ENCODE peak calls at places on chromosomes 13 and 19, in six cellular contexts. One of them, this sample, is unnamed.

GRCh38 chr19:58385313-58386165 is 1.5 kb upstream of the RPS5 start:
- DNase-seq in fibroblast of the aortic adventitia: no peak
- DNase-seq in left ventricle myocardium inferior: no peak
- DNase-seq in mesothelial cell of epicardium: no peak
- DNase-seq in heart left ventricle: no peak
- DNase-seq in GM06990: peak
- DNase-seq in this sample: no peak

GRCh38 chr19:9962623-9963290 is 26.4 kb upstream of the OLFM2 start:
- DNase-seq in fibroblast of the aortic adventitia: no peak
- DNase-seq in left ventricle myocardium inferior: no peak
- DNase-seq in mesothelial cell of epicardium: no peak
- DNase-seq in heart left ventricle: no peak
- DNase-seq in GM06990: no peak
- DNase-seq in this sample: no peak

GRCh38 chr19:33795370-33796163 is 1.1 kb upstream of the KCTD15 start:
- DNase-seq in fibroblast of the aortic adventitia: peak
- DNase-seq in left ventricle myocardium inferior: peak
- DNase-seq in mesothelial cell of epicardium: peak
- DNase-seq in heart left ventricle: peak
- DNase-seq in GM06990: no peak
- DNase-seq in this sample: peak

GRCh38 chr19:58350871-58351557 is 2.3 kb downstream of the A1BG start:
- DNase-seq in fibroblast of the aortic adventitia: no peak
- DNase-seq in left ventricle myocardium inferior: no peak
- DNase-seq in mesothelial cell of epicardium: no peak
- DNase-seq in heart left ventricle: no peak
- DNase-seq in GM06990: no peak
- DNase-seq in this sample: no peak

GRCh38 chr13:36865265-36865664 is 46.2 kb downstream of the RFXAP start:
- DNase-seq in fibroblast of the aortic adventitia: no peak
- DNase-seq in left ventricle myocardium inferior: no peak
- DNase-seq in mesothelial cell of epicardium: no peak
- DNase-seq in heart left ventricle: no peak
- DNase-seq in GM06990: no peak
- DNase-seq in this sample: no peak

GRCh38 chr19:661427-662196 is 1.4 kb downstream of the RNF126 start:
- DNase-seq in fibroblast of the aortic adventitia: peak
- DNase-seq in left ventricle myocardium inferior: no peak
- DNase-seq in mesothelial cell of epicardium: no peak
- DNase-seq in heart left ventricle: no peak
- DNase-seq in GM06990: no peak
- DNase-seq in this sample: peak

GRCh38 chr13:60163525-60164471 is at the start of gene DIAPH3:
- DNase-seq in fibroblast of the aortic adventitia: peak
- DNase-seq in left ventricle myocardium inferior: peak
- DNase-seq in mesothelial cell of epicardium: peak
- DNase-seq in heart left ventricle: peak
- DNase-seq in GM06990: peak
- DNase-seq in this sample: peak

GRCh38 chr13:42174344-42175162 is 97.4 kb upstream of the AKAP11 start:
- DNase-seq in fibroblast of the aortic adventitia: peak
- DNase-seq in left ventricle myocardium inferior: no peak
- DNase-seq in mesothelial cell of epicardium: no peak
- DNase-seq in heart left ventricle: no peak
- DNase-seq in GM06990: no peak
- DNase-seq in this sample: no peak

GRCh38 chr19:43798546-43799409 is 3.5 kb downstream of the LYPD5 start:
- DNase-seq in fibroblast of the aortic adventitia: no peak
- DNase-seq in left ventricle myocardium inferior: no peak
- DNase-seq in mesothelial cell of epicardium: peak
- DNase-seq in heart left ventricle: no peak
- DNase-seq in GM06990: peak
- DNase-seq in this sample: peak

GRCh38 chr19:11673608-11674041 is 65.1 kb downstream of the ZNF823 start:
- DNase-seq in fibroblast of the aortic adventitia: peak
- DNase-seq in left ventricle myocardium inferior: peak
- DNase-seq in mesothelial cell of epicardium: peak
- DNase-seq in heart left ventricle: peak
- DNase-seq in GM06990: peak
- DNase-seq in this sample: peak

GRCh38 chr13:108227651-108228272 is 9.6 kb downstream of the ABHD13 start:
- DNase-seq in fibroblast of the aortic adventitia: peak
- DNase-seq in left ventricle myocardium inferior: no peak
- DNase-seq in mesothelial cell of epicardium: no peak
- DNase-seq in heart left ventricle: no peak
- DNase-seq in GM06990: no peak
- DNase-seq in this sample: no peak

GRCh38 chr13:21837841-21838551 is 167.1 kb downstream of the FGF9 start:
- DNase-seq in fibroblast of the aortic adventitia: peak
- DNase-seq in left ventricle myocardium inferior: no peak
- DNase-seq in mesothelial cell of epicardium: no peak
- DNase-seq in heart left ventricle: no peak
- DNase-seq in GM06990: no peak
- DNase-seq in this sample: no peak

GRCh38 chr13:51220706-51221105 is 1.5 kb upstream of the FAM124A start:
- DNase-seq in fibroblast of the aortic adventitia: no peak
- DNase-seq in left ventricle myocardium inferior: no peak
- DNase-seq in mesothelial cell of epicardium: no peak
- DNase-seq in heart left ventricle: no peak
- DNase-seq in GM06990: no peak
- DNase-seq in this sample: no peak

GRCh38 chr19:44003461-44004134 is 841 bp downstream of the ZNF230 start:
- DNase-seq in fibroblast of the aortic adventitia: peak
- DNase-seq in left ventricle myocardium inferior: no peak
- DNase-seq in mesothelial cell of epicardium: no peak
- DNase-seq in heart left ventricle: no peak
- DNase-seq in GM06990: peak
- DNase-seq in this sample: peak

GRCh38 chr13:97944396-97945029 is 9.0 kb upstream of the IPO5 start:
- DNase-seq in fibroblast of the aortic adventitia: peak
- DNase-seq in left ventricle myocardium inferior: no peak
- DNase-seq in mesothelial cell of epicardium: no peak
- DNase-seq in heart left ventricle: no peak
- DNase-seq in GM06990: no peak
- DNase-seq in this sample: no peak

GRCh38 chr13:43376596-43376995 is 353.2 kb downstream of the DNAJC15 start:
- DNase-seq in fibroblast of the aortic adventitia: no peak
- DNase-seq in left ventricle myocardium inferior: no peak
- DNase-seq in mesothelial cell of epicardium: no peak
- DNase-seq in heart left ventricle: no peak
- DNase-seq in GM06990: no peak
- DNase-seq in this sample: no peak

GRCh38 chr19:11574689-11575088 is 2.8 kb downstream of the ACP5 start:
- DNase-seq in fibroblast of the aortic adventitia: no peak
- DNase-seq in left ventricle myocardium inferior: no peak
- DNase-seq in mesothelial cell of epicardium: no peak
- DNase-seq in heart left ventricle: no peak
- DNase-seq in GM06990: no peak
- DNase-seq in this sample: peak

GRCh38 chr13:32905063-32905863 is 111.0 kb upstream of the KL start:
- DNase-seq in fibroblast of the aortic adventitia: no peak
- DNase-seq in left ventricle myocardium inferior: no peak
- DNase-seq in mesothelial cell of epicardium: no peak
- DNase-seq in heart left ventricle: no peak
- DNase-seq in GM06990: peak
- DNase-seq in this sample: peak

GRCh38 chr19:36113895-36114762 is 546 bp downstream of the POLR2I start:
- DNase-seq in fibroblast of the aortic adventitia: peak
- DNase-seq in left ventricle myocardium inferior: no peak
- DNase-seq in mesothelial cell of epicardium: no peak
- DNase-seq in heart left ventricle: no peak
- DNase-seq in GM06990: no peak
- DNase-seq in this sample: peak

GRCh38 chr19:1452802-1453524 is 3.0 kb downstream of the APC2 start:
- DNase-seq in fibroblast of the aortic adventitia: no peak
- DNase-seq in left ventricle myocardium inferior: no peak
- DNase-seq in mesothelial cell of epicardium: no peak
- DNase-seq in heart left ventricle: no peak
- DNase-seq in GM06990: no peak
- DNase-seq in this sample: no peak

GRCh38 chr19:41249707-41250423 is 14.3 kb upstream of the HNRNPUL1 start:
- DNase-seq in fibroblast of the aortic adventitia: no peak
- DNase-seq in left ventricle myocardium inferior: no peak
- DNase-seq in mesothelial cell of epicardium: no peak
- DNase-seq in heart left ventricle: no peak
- DNase-seq in GM06990: no peak
- DNase-seq in this sample: no peak

GRCh38 chr13:113946409-113947181 is 27.3 kb downstream of the C13orf46 start:
- DNase-seq in fibroblast of the aortic adventitia: no peak
- DNase-seq in left ventricle myocardium inferior: no peak
- DNase-seq in mesothelial cell of epicardium: no peak
- DNase-seq in heart left ventricle: no peak
- DNase-seq in GM06990: no peak
- DNase-seq in this sample: no peak

GRCh38 chr13:93183302-93183701 is 43.3 kb upstream of the GPC6 start:
- DNase-seq in fibroblast of the aortic adventitia: no peak
- DNase-seq in left ventricle myocardium inferior: no peak
- DNase-seq in mesothelial cell of epicardium: no peak
- DNase-seq in heart left ventricle: no peak
- DNase-seq in GM06990: no peak
- DNase-seq in this sample: no peak
- TF ChIP-seq CTCF in fibroblast of the aortic adventitia: no peak
- TF ChIP-seq CTCF in left ventricle myocardium inferior: no peak
- TF ChIP-seq CTCF in mesothelial cell of epicardium: no peak
- TF ChIP-seq CTCF in heart left ventricle: no peak
- TF ChIP-seq CTCF in GM06990: no peak
- TF ChIP-seq CTCF in this sample: no peak

DNA sequence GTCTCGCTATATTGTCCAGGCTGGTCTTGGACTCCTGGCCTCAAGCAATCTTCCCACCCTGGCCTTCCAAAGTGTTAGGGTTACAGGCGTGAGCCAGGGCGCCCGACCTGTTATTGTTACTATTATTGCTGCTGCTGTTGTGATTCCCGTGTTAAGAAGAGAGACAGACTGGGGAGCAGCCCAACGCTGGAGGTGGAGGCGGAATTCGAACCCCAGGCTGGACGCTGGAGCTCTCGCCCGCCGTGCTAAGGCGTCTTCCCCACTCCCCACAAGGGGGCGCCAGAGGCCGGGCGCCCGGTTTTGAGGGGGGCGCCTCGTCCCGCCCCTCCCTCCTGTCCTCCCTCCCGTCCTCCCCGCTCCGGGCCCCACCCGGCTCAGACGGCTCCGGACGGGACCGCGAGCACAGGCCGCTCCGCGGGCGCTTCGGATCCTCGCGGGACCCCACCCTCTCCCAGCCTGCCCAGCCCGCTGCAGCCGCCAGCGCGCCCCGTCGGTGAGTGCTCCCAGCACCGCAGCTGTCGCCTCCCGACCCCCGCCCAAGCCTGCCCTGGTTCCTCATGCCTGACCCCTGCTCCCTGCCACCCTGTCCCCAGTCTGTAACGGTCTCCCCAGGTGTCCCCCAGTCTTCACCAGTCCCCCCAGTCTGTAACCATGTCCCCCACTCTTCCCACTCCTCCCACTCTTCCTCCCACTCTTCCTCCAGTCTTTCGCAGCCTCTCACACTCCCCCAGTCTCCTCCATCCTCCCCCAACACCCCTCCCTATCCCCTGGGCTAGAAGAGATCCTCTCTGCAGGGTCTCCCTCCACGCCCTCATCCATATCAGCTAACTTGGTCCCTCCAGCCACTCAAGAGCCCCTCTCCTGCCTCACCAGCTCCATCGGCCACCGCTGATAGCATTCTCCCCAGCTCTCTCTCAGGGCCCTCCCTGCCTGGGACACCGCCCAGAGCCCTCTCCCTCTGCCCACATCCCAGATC is at the start of gene EHD2:
- DNase-seq in fibroblast of the aortic adventitia: peak
- DNase-seq in left ventricle myocardium inferior: peak
- DNase-seq in mesothelial cell of epicardium: peak
- DNase-seq in heart left ventricle: peak
- DNase-seq in GM06990: no peak
- DNase-seq in this sample: peak
- TF ChIP-seq CTCF in fibroblast of the aortic adventitia: peak
- TF ChIP-seq CTCF in left ventricle myocardium inferior: peak
- TF ChIP-seq CTCF in mesothelial cell of epicardium: peak
- TF ChIP-seq CTCF in heart left ventricle: peak
- TF ChIP-seq CTCF in GM06990: peak
- TF ChIP-seq CTCF in this sample: peak

DNA sequence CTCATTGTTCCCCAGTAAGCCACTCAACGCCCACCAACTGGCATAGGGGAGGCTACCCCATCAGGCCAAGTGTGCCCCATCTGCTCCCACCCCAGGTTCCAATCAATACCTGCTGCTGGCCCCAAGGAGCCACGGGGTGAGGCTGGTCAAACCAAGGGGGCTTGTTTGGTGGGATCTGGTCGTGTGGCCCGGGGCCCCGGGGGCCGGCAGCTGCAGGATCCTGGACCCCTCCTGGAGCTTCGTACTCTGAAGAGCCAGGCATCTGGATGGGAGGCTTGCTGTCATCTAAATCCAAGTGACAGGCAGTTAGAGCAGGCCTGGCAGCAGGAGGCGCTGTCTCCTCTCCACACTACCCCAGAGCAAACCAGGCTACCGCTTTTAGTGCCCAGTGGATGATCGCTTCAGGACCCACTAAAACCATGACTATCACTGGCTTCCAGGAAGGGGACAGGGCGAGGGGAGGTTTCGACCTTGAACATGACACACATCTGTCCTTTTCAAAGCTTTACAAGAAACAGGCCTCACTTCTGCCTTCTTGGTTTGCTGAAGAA is 14.2 kb downstream of the CHERP start:
- DNase-seq in fibroblast of the aortic adventitia: no peak
- DNase-seq in left ventricle myocardium inferior: no peak
- DNase-seq in mesothelial cell of epicardium: no peak
- DNase-seq in heart left ventricle: no peak
- DNase-seq in GM06990: no peak
- DNase-seq in this sample: no peak
- TF ChIP-seq CTCF in fibroblast of the aortic adventitia: peak
- TF ChIP-seq CTCF in left ventricle myocardium inferior: peak
- TF ChIP-seq CTCF in mesothelial cell of epicardium: no peak
- TF ChIP-seq CTCF in heart left ventricle: peak
- TF ChIP-seq CTCF in GM06990: peak
- TF ChIP-seq CTCF in this sample: peak

GRCh38 chr19:5137571-5138124 is 168.7 kb downstream of the KDM4B start:
- DNase-seq in fibroblast of the aortic adventitia: no peak
- DNase-seq in left ventricle myocardium inferior: no peak
- DNase-seq in mesothelial cell of epicardium: no peak
- DNase-seq in heart left ventricle: no peak
- DNase-seq in GM06990: no peak
- DNase-seq in this sample: no peak
- TF ChIP-seq CTCF in fibroblast of the aortic adventitia: no peak
- TF ChIP-seq CTCF in left ventricle myocardium inferior: peak
- TF ChIP-seq CTCF in mesothelial cell of epicardium: peak
- TF ChIP-seq CTCF in heart left ventricle: no peak
- TF ChIP-seq CTCF in GM06990: peak
- TF ChIP-seq CTCF in this sample: no peak

GRCh38 chr13:39037880-39038568 is at the start of the genes NHLRC3 and PROSER1:
- DNase-seq in fibroblast of the aortic adventitia: peak
- DNase-seq in left ventricle myocardium inferior: peak
- DNase-seq in mesothelial cell of epicardium: peak
- DNase-seq in heart left ventricle: peak
- DNase-seq in GM06990: peak
- DNase-seq in this sample: peak
- TF ChIP-seq CTCF in fibroblast of the aortic adventitia: no peak
- TF ChIP-seq CTCF in left ventricle myocardium inferior: no peak
- TF ChIP-seq CTCF in mesothelial cell of epicardium: peak
- TF ChIP-seq CTCF in heart left ventricle: no peak
- TF ChIP-seq CTCF in GM06990: no peak
- TF ChIP-seq CTCF in this sample: no peak

GRCh38 chr13:111508902-111509509 is 188.6 kb downstream of the TEX29 start:
- DNase-seq in fibroblast of the aortic adventitia: no peak
- DNase-seq in left ventricle myocardium inferior: no peak
- DNase-seq in mesothelial cell of epicardium: no peak
- DNase-seq in heart left ventricle: no peak
- DNase-seq in GM06990: no peak
- DNase-seq in this sample: no peak
- TF ChIP-seq CTCF in fibroblast of the aortic adventitia: no peak
- TF ChIP-seq CTCF in left ventricle myocardium inferior: no peak
- TF ChIP-seq CTCF in mesothelial cell of epicardium: no peak
- TF ChIP-seq CTCF in heart left ventricle: no peak
- TF ChIP-seq CTCF in GM06990: no peak
- TF ChIP-seq CTCF in this sample: no peak

This sample was measured in GM13976.